ENCODE peak calls at places on chromosomes 6 and 20, in seven cellular contexts. Q, W, L, U, H, E and A are unnamed samples.

GRCh38 chr6:76790045-76790796 is 673.1 kb downstream of the HTR1B start:
- DNase-seq in Q (no peak), W (no peak), L (no peak), U (no peak), H (no peak), E (no peak), A (no peak)

GRCh38 chr6:33172307-33173227 is 19.7 kb downstream of the COL11A2 start:
- DNase-seq in Q (no peak), W (no peak), L (no peak), U (no peak), H (no peak), E (peak), A (peak)

GRCh38 chr6:104332407-104332806 is 527.3 kb downstream of the HACE1 start:
- DNase-seq in Q (no peak), W (no peak), L (no peak), U (no peak), H (no peak), E (no peak), A (no peak)

GRCh38 chr6:30709101-30709868 is 7.8 kb downstream of the MDC1 start:
- DNase-seq in Q (no peak), W (no peak), L (no peak), U (no peak), H (no peak), E (no peak), A (no peak)

GRCh38 chr6:33191383-33192104 is 723 bp downstream of the COL11A2 start:
- DNase-seq in Q (peak), W (no peak), L (no peak), U (no peak), H (no peak), E (no peak), A (no peak)

GRCh38 chr6:150813319-150813992 is 52.0 kb upstream of the MTHFD1L start:
- DNase-seq in Q (no peak), W (no peak), L (no peak), U (no peak), H (no peak), E (peak), A (no peak)

GRCh38 chr6:133418108-133418507 is 177.0 kb downstream of the EYA4 start:
- DNase-seq in Q (no peak), W (no peak), L (no peak), U (no peak), H (no peak), E (no peak), A (no peak)

GRCh38 chr6:39225946-39226437 is 3.3 kb downstream of the KCNK5 start:
- DNase-seq in Q (no peak), W (no peak), L (no peak), U (no peak), H (no peak), E (no peak), A (peak)

GRCh38 chr6:15441215-15441868 is 195.5 kb downstream of the JARID2 start:
- DNase-seq in Q (peak), W (no peak), L (peak), U (no peak), H (peak), E (peak), A (peak)

GRCh38 chr6:168574699-168575195 is 133.8 kb downstream of the SMOC2 start:
- DNase-seq in Q (peak), W (no peak), L (no peak), U (no peak), H (no peak), E (peak), A (peak)

GRCh38 chr6:1608222-1608975 is 1.3 kb upstream of the FOXC1 start:
- DNase-seq in Q (no peak), W (no peak), L (no peak), U (no peak), H (no peak), E (no peak), A (peak)
- H3K4me3 ChIP-seq in Q (no peak), W (no peak), L (no peak), U (peak), H (peak), E (no peak), A (no peak)

GRCh38 chr6:43493230-43493629 is 15.9 kb downstream of the TJAP1 start:
- DNase-seq in Q (no peak), W (no peak), L (no peak), U (no peak), H (no peak), E (no peak), A (no peak)
- TF ChIP-seq CTCF in Q (no peak), W (no peak), L (no peak), U (no peak), H (no peak), E (no peak), A (no peak)

GRCh38 chr20:56629464-56630085 is 469 bp downstream of the TFAP2C start:
- DNase-seq in Q (peak), W (no peak), L (peak), U (no peak), H (no peak), E (no peak), A (no peak)

GRCh38 chr20:56627122-56628014 is 1.7 kb upstream of the TFAP2C start:
- DNase-seq in Q (no peak), W (no peak), L (no peak), U (no peak), H (no peak), E (no peak), A (no peak)

GRCh38 chr20:56630086-56630493 is 984 bp downstream of the TFAP2C start:
- DNase-seq in Q (peak), W (peak), L (peak), U (no peak), H (no peak), E (peak), A (peak)

GRCh38 chr20:56628015-56628872 is 862 bp upstream of the TFAP2C start:
- DNase-seq in Q (peak), W (no peak), L (peak), U (no peak), H (no peak), E (peak), A (peak)

DNA sequence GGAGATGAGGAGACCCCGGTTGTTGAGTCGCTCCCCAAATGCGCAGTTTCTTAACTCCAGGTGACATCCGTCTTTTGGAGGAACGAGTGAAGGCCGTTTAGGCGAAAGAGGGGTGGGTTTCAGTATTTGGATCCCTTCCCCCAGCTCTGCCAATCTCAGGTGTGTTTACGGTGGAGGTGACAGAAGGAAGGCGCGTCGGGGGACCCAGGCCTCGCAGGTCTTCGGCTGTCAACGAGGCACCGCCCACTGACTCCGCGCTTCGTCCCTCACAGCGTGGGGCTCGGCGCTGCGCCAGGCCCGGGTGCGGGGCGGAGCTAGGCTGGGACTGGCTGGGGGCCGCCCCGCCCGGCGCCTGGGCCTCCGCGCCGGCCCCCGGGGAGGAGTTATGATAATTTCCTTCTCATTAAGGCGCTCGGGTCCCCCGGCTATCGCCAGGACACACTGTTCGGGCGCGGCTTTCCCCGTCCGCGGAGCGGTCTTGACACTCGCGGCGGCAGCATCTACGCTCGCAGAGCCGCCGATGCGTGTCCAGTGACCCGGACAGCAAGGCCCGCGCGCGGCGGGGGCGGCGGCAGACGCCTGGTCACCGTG is at the start of gene TFAP2C:
- DNase-seq in Q (peak), W (no peak), L (peak), U (no peak), H (no peak), E (peak), A (peak)
- H3K4me3 ChIP-seq in Q (peak), W (peak), L (peak), U (peak), H (peak), E (peak), A (peak)

DNA sequence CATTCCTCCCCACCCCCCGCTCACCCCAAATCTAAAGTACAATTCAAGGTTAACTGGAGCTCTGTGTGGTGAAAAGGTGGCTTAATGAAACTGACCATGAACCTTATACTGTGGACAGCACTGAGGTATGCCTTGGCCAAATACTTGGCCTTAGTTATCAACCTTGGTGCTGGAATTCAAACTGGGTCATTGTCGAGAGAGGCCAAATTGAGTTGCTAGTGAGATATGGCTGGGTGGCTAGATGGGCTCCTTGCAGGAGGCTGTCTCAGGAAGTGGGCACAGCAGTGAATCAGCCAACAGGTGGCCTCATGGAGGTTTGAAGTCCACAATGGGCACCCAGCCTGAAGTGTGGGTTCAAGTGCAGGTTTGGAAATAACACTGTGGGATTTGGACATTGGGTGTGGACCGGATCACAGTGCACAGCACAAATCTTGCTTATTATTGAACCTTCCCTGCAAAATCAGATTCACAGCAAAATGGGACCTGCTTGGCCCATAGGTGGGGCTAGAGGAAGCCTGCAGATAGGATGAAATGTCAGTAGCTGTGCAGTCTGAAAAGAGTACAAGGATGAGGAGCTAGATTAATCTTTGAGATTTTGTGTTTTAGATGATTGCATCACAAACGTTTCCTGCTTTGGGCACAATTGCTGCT is 5.6 kb upstream of the BTBD3 start:
- DNase-seq in Q (peak), W (no peak), L (peak), U (no peak), H (no peak), E (peak), A (peak)
- TF ChIP-seq CTCF in Q (peak), W (peak), L (peak), U (peak), H (peak), E (peak), A (peak)

GRCh38 chr6:22147983-22148797 is 148.6 kb downstream of the PRL start:
- DNase-seq in Q (peak), W (peak), L (no peak), U (no peak), H (no peak), E (peak), A (no peak)
- H3K4me3 ChIP-seq in Q (no peak), W (peak), L (no peak), U (peak), H (no peak), E (no peak), A (no peak)

DNA sequence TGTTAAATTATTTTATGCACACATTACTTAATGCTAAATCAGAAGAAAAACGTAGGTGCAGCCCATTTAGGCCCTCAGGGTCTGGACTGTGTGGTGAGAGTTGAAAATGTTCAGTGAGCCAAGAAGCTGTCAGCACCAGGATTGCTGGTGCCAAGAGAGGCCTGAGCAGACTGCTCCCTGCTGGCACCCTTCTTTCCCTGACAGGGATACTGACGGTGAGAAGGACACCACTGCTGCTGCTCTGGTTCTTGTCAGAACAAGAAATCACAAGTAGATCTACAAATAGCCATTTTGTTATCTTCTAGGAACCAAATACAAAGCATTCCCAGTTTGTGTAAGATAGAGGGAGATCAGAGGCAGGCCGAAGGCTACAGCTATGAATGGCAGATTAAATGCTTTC is 48.7 kb upstream of the CRISP1 start:
- DNase-seq in Q (peak), W (no peak), L (no peak), U (no peak), H (no peak), E (no peak), A (no peak)
- TF ChIP-seq CTCF in Q (no peak), W (no peak), L (no peak), U (no peak), H (no peak), E (no peak), A (no peak)